ENCODE peak calls at places on chromosomes 16 and 17, in eight cellular contexts. K is activated CD4-positive, alpha-beta T cell treated with anti-CD3 and anti-CD28 coated beads for 36 hours; U is central memory CD8-positive, alpha-beta T cell; C is activated naive CD8-positive, alpha-beta T cell treated with anti-CD3 and anti-CD28 coated beads, Interleukin-2, amount 10 ng/mL, durations not matched to agents 7 days and 5 days; J is Right ventricle myocardium inferior; E is heart right ventricle; T is activated T-cell treated with anti-CD3 and anti-CD28 coated beads, Interleukin-2, amount 50 U/mL, for 72 hours; H is activated T-helper 17 cell treated with anti-CD3 and anti-CD28 coated beads, Interleukin-2, amount 50 U/mL, for 72 hours. F is an unnamed sample.

GRCh38 chr16:23453338-23454052 is 506 bp upstream of the COG7 start:
- ATAC-seq in K (no peak), U (no peak), C (no peak), J (no peak), E (no peak), T (no peak), H (no peak), F (no peak)

GRCh38 chr16:53991181-53992056 is 287.5 kb downstream of the FTO start:
- ATAC-seq in K (no peak), U (no peak), C (no peak), J (no peak), E (no peak), T (no peak), H (no peak), F (no peak)

GRCh38 chr16:83270640-83271039 is 537.1 kb upstream of the HSBP1 start:
- ATAC-seq in K (no peak), U (no peak), C (no peak), J (no peak), E (no peak), T (no peak), H (no peak), F (no peak)

GRCh38 chr16:86941731-86942468 is 363.6 kb downstream of the FOXL1 start:
- ATAC-seq in K (no peak), U (no peak), C (no peak), J (no peak), E (no peak), T (no peak), H (no peak), F (no peak)

GRCh38 chr17:55463600-55463999 is 42.0 kb upstream of the MMD start:
- ATAC-seq in K (no peak), U (no peak), C (peak; percentile 58), J (no peak), E (no peak), T (peak; percentile 24), H (peak; percentile 42), F (peak; percentile 78)

GRCh38 chr17:44170135-44170498 is 387 bp upstream of the ASB16 start:
- ATAC-seq in K (no peak), U (no peak), C (no peak), J (no peak), E (peak; percentile 4), T (no peak), H (no peak), F (no peak)

GRCh38 chr17:43983515-43984411 is 20.7 kb upstream of the NAGS start:
- ATAC-seq in K (no peak), U (no peak), C (peak; percentile 49), J (peak; percentile 51), E (no peak), T (peak; percentile 50), H (peak; percentile 3), F (peak; percentile 20)

GRCh38 chr17:8468109-8468508 is 32.4 kb downstream of the NDEL1 start:
- ATAC-seq in K (no peak), U (no peak), C (no peak), J (peak; percentile 56), E (peak; percentile 53), T (no peak), H (no peak), F (no peak)

GRCh38 chr16:56262148-56262878 is 71.0 kb downstream of the GNAO1 start:
- ATAC-seq in K (peak; percentile 83), U (peak; percentile 96), C (peak; percentile 85), J (no peak), E (no peak), T (peak; percentile 65), H (peak; percentile 82), F (no peak)

GRCh38 chr17:80345841-80346497 is 69.0 kb upstream of the ENDOV start:
- ATAC-seq in K (no peak), U (no peak), C (no peak), J (no peak), E (no peak), T (no peak), H (no peak), F (no peak)

GRCh38 chr16:17668411-17668810 is 197.7 kb upstream of the XYLT1 start:
- ATAC-seq in K (no peak), U (no peak), C (no peak), J (no peak), E (no peak), T (no peak), H (no peak), F (no peak)

GRCh38 chr17:38454528-38454927 is 26.3 kb downstream of the ARHGAP23 start:
- ATAC-seq in K (no peak), U (no peak), C (no peak), J (peak; percentile 85), E (peak; percentile 71), T (no peak), H (no peak), F (no peak)

GRCh38 chr16:88774544-88775393 is 10.3 kb downstream of the PIEZO1 start:
- ATAC-seq in K (no peak), U (no peak), C (no peak), J (no peak), E (no peak), T (no peak), H (no peak), F (no peak)

GRCh38 chr16:12587646-12588277 is 215.9 kb downstream of the CPPED1 start:
- ATAC-seq in K (no peak), U (no peak), C (no peak), J (no peak), E (no peak), T (no peak), H (no peak), F (no peak)

GRCh38 chr17:14595656-14596055 is 294.8 kb downstream of the HS3ST3B1 start:
- ATAC-seq in K (no peak), U (no peak), C (no peak), J (no peak), E (no peak), T (no peak), H (no peak), F (no peak)

GRCh38 chr17:66717680-66718079 is 117.2 kb upstream of the CACNG5 start:
- ATAC-seq in K (no peak), U (no peak), C (no peak), J (no peak), E (no peak), T (no peak), H (no peak), F (peak; percentile 92)

GRCh38 chr16:73126453-73126853 is 78.5 kb upstream of the ZFHX3 start:
- ATAC-seq in K (no peak), U (no peak), C (no peak), J (peak; percentile 84), E (peak; percentile 45), T (no peak), H (no peak), F (no peak)

GRCh38 chr17:78492116-78492799 is 84.9 kb downstream of the DNAH17 start:
- ATAC-seq in K (no peak), U (no peak), C (no peak), J (no peak), E (no peak), T (no peak), H (no peak), F (no peak)

GRCh38 chr17:41941158-41941557 is 10.7 kb downstream of the ODAD4 start:
- ATAC-seq in K (no peak), U (no peak), C (no peak), J (no peak), E (no peak), T (no peak), H (no peak), F (no peak)

GRCh38 chr16:5870886-5871715 is 773.5 kb upstream of the EEF2KMT start:
- ATAC-seq in K (no peak), U (no peak), C (no peak), J (no peak), E (no peak), T (no peak), H (no peak), F (no peak)

GRCh38 chr17:78672880-78673371 is 95.7 kb upstream of the DNAH17 start:
- ATAC-seq in K (no peak), U (no peak), C (no peak), J (no peak), E (no peak), T (no peak), H (no peak), F (no peak)

GRCh38 chr16:57616871-57617270 is 11.6 kb upstream of the ADGRG1 start:
- ATAC-seq in K (no peak), U (no peak), C (no peak), J (peak; percentile 69), E (peak; percentile 71), T (no peak), H (no peak), F (no peak)

GRCh38 chr16:66427036-66427446 is at the start of gene BEAN1:
- ATAC-seq in K (peak; percentile 34), U (peak; percentile 24), C (peak; percentile 40), J (peak; percentile 69), E (peak; percentile 59), T (peak; percentile 60), H (peak; percentile 34), F (no peak)